ENCODE peak calls at places on chromosome 12, in six cellular contexts. I, H, O, M, Z and K are unnamed samples.

GRCh38 chr12:74365178-74365964 is 172.3 kb upstream of the ATXN7L3B start:
- DNase-seq in H (no peak), O (no peak), Z (no peak), M (peak), I (peak), K (no peak)

GRCh38 chr12:51160814-51161459 is 12.0 kb downstream of the TFCP2 start:
- DNase-seq in Z (peak), I (no peak), H (no peak), O (no peak), M (no peak), K (no peak)

GRCh38 chr12:42237853-42238239 is 202 bp downstream of the YAF2 start:
- DNase-seq in I (no peak), H (no peak), M (no peak), O (no peak), Z (no peak), K (no peak)

GRCh38 chr12:87953257-87953860 is 75.8 kb downstream of the C12orf50 start:
- DNase-seq in Z (no peak), O (peak), I (peak), H (no peak), M (peak), K (no peak)

GRCh38 chr12:68804654-68805591 is 3.1 kb upstream of the MDM2 start:
- DNase-seq in O (no peak), Z (peak), I (no peak), M (no peak), H (no peak), K (no peak)

GRCh38 chr12:53500119-53500775 is 836 bp upstream of the TARBP2 start:
- DNase-seq in M (peak), I (no peak), H (peak), Z (no peak), O (peak), K (no peak)

GRCh38 chr12:71475280-71475679 is 35.7 kb downstream of the LGR5 start:
- DNase-seq in Z (no peak), H (no peak), I (no peak), O (peak), M (peak), K (no peak)

GRCh38 chr12:112303004-112303403 is 79.2 kb downstream of the HECTD4 start:
- DNase-seq in M (peak), Z (peak), I (peak), O (peak), H (no peak), K (no peak)

GRCh38 chr12:53596920-53597363 is 29.2 kb downstream of the ATF7 start:
- DNase-seq in Z (no peak), I (peak), M (peak), H (no peak), O (no peak), K (no peak)

GRCh38 chr12:70154960-70155589 is 88.2 kb upstream of the CNOT2 start:
- DNase-seq in M (no peak), Z (no peak), I (no peak), O (no peak), H (no peak), K (no peak)

GRCh38 chr12:56271031-56271430 is 4.3 kb downstream of the COQ10A start:
- DNase-seq in I (peak), H (no peak), M (peak), Z (no peak), O (no peak), K (no peak)

GRCh38 chr12:990308-990648 is 745 bp upstream of the ERC1 start:
- DNase-seq in M (peak), H (peak), Z (no peak), I (peak), O (no peak), K (peak)

GRCh38 chr12:130761537-130762318 is 45.6 kb upstream of the RIMBP2 start:
- DNase-seq in O (peak), I (peak), Z (peak), H (no peak), M (peak), K (peak)

GRCh38 chr12:70920891-70921290 is 353 bp upstream of the PTPRR start:
- DNase-seq in I (no peak), H (no peak), Z (no peak), M (no peak), O (no peak), K (no peak)

GRCh38 chr12:102917026-102917787 is at the start of gene PAH:
- DNase-seq in O (no peak), M (no peak), I (peak), H (no peak), Z (peak), K (no peak)

GRCh38 chr12:92065018-92065499 is 80.6 kb downstream of the BTG1 start:
- DNase-seq in Z (no peak), H (no peak), I (peak), M (peak), O (no peak), K (peak)

GRCh38 chr12:79546461-79547043 is 144.2 kb downstream of the PAWR start:
- DNase-seq in O (no peak), M (no peak), H (no peak), Z (no peak), I (peak), K (no peak)

GRCh38 chr12:19431407-19432308 is 7.6 kb upstream of the AEBP2 start:
- DNase-seq in M (peak), O (peak), I (no peak), H (no peak), Z (peak), K (peak)

GRCh38 chr12:60070541-60070940 is 474.7 kb downstream of the SLC16A7 start:
- DNase-seq in I (no peak), H (no peak), M (no peak), O (no peak), Z (no peak), K (no peak)

GRCh38 chr12:47067176-47067575 is 12.2 kb upstream of the PCED1B start:
- DNase-seq in H (no peak), O (no peak), Z (no peak), M (no peak), I (no peak), K (no peak)

GRCh38 chr12:79307340-79307739 is 383.4 kb downstream of the PAWR start:
- DNase-seq in O (no peak), H (no peak), M (no peak), I (no peak), Z (no peak), K (no peak)

GRCh38 chr12:127342861-127343260 is 924.1 kb upstream of the TMEM132C start:
- DNase-seq in Z (no peak), M (no peak), H (no peak), I (no peak), O (no peak), K (no peak)

GRCh38 chr12:9796916-9797315 is 30.4 kb upstream of the KLRF1 start:
- DNase-seq in Z (no peak), H (no peak), I (no peak), M (no peak), O (no peak), K (no peak)